ENCODE peak calls at places on chromosomes 4 and X, in seven cellular contexts. One of them, this sample, is unnamed.

GRCh38 chrX:24231780-24232179 is 82.1 kb downstream of the SUPT20HL2 start:
- DNase-seq in AG10803: no peak
- DNase-seq in EH: no peak
- DNase-seq in substantia nigra: no peak
- DNase-seq in mucosa of gallbladder: no peak
- DNase-seq in fibroblast of the aortic adventitia: no peak
- DNase-seq in LoVo: no peak
- DNase-seq in this sample: no peak

GRCh38 chr4:133618963-133619362 is 469.9 kb downstream of the PCDH10 start:
- DNase-seq in AG10803: no peak
- DNase-seq in EH: peak
- DNase-seq in substantia nigra: no peak
- DNase-seq in mucosa of gallbladder: no peak
- DNase-seq in fibroblast of the aortic adventitia: no peak
- DNase-seq in LoVo: no peak
- DNase-seq in this sample: peak

GRCh38 chr4:181960384-181960783 is 282.8 kb upstream of the TENM3 start:
- DNase-seq in AG10803: no peak
- DNase-seq in EH: no peak
- DNase-seq in substantia nigra: no peak
- DNase-seq in mucosa of gallbladder: no peak
- DNase-seq in fibroblast of the aortic adventitia: no peak
- DNase-seq in LoVo: no peak
- DNase-seq in this sample: no peak

GRCh38 chr4:73311428-73311827 is 52.8 kb upstream of the ANKRD17 start:
- DNase-seq in AG10803: peak
- DNase-seq in EH: peak
- DNase-seq in substantia nigra: no peak
- DNase-seq in mucosa of gallbladder: no peak
- DNase-seq in fibroblast of the aortic adventitia: peak
- DNase-seq in LoVo: peak
- DNase-seq in this sample: peak

GRCh38 chr4:42923431-42923830 is 30.9 kb downstream of the GRXCR1 start:
- DNase-seq in AG10803: no peak
- DNase-seq in EH: no peak
- DNase-seq in substantia nigra: peak
- DNase-seq in mucosa of gallbladder: no peak
- DNase-seq in fibroblast of the aortic adventitia: no peak
- DNase-seq in LoVo: no peak
- DNase-seq in this sample: no peak

GRCh38 chr4:75195111-75195510 is 262.2 kb downstream of the PARM1 start:
- DNase-seq in AG10803: no peak
- DNase-seq in EH: no peak
- DNase-seq in substantia nigra: no peak
- DNase-seq in mucosa of gallbladder: no peak
- DNase-seq in fibroblast of the aortic adventitia: no peak
- DNase-seq in LoVo: no peak
- DNase-seq in this sample: no peak

GRCh38 chr4:71184195-71184781 is 154.5 kb upstream of the SLC4A4 start:
- DNase-seq in AG10803: peak
- DNase-seq in EH: peak
- DNase-seq in substantia nigra: peak
- DNase-seq in mucosa of gallbladder: peak
- DNase-seq in fibroblast of the aortic adventitia: peak
- DNase-seq in LoVo: peak
- DNase-seq in this sample: peak

GRCh38 chr4:112857461-112857860 is 192.0 kb upstream of the ANK2 start:
- DNase-seq in AG10803: peak
- DNase-seq in EH: peak
- DNase-seq in substantia nigra: no peak
- DNase-seq in mucosa of gallbladder: no peak
- DNase-seq in fibroblast of the aortic adventitia: peak
- DNase-seq in LoVo: peak
- DNase-seq in this sample: peak

GRCh38 chrX:150365953-150366911 is 3.1 kb downstream of the MAMLD1 start:
- DNase-seq in AG10803: peak
- DNase-seq in EH: peak
- DNase-seq in substantia nigra: peak
- DNase-seq in mucosa of gallbladder: no peak
- DNase-seq in fibroblast of the aortic adventitia: peak
- DNase-seq in LoVo: no peak
- DNase-seq in this sample: no peak

GRCh38 chr4:185518494-185518893 is 16.8 kb downstream of the PDLIM3 start:
- DNase-seq in AG10803: no peak
- DNase-seq in EH: no peak
- DNase-seq in substantia nigra: no peak
- DNase-seq in mucosa of gallbladder: no peak
- DNase-seq in fibroblast of the aortic adventitia: no peak
- DNase-seq in LoVo: no peak
- DNase-seq in this sample: no peak

GRCh38 chr4:108774809-108775530 is 12.1 kb upstream of the ETNPPL start:
- DNase-seq in AG10803: no peak
- DNase-seq in EH: no peak
- DNase-seq in substantia nigra: peak
- DNase-seq in mucosa of gallbladder: peak
- DNase-seq in fibroblast of the aortic adventitia: no peak
- DNase-seq in LoVo: no peak
- DNase-seq in this sample: peak